ENCODE peak calls at places on chromosomes 3 and 15, in six cellular contexts. T, D, I, K, P and J are unnamed samples.

GRCh38 chr3:160129459-160130061 is 95.7 kb upstream of the C3orf80 start:
- DNase-seq in T (peak; percentile 97), D (peak; percentile 95), I (peak; percentile 81), K (peak; percentile 89), P (no peak), J (no peak)

GRCh38 chr15:70234256-70234965 is 136.7 kb upstream of the TLE3 start:
- DNase-seq in T (peak; percentile 60), D (peak; percentile 86), I (no peak), K (no peak), P (no peak), J (no peak)

GRCh38 chr3:114651555-114651954 is 357.7 kb downstream of the TIGIT start:
- DNase-seq in T (no peak), D (no peak), I (no peak), K (no peak), P (no peak), J (no peak)

GRCh38 chr3:39349080-39349479 is 19.6 kb downstream of the CCR8 start:
- DNase-seq in T (no peak), D (no peak), I (no peak), K (no peak), P (no peak), J (no peak)

GRCh38 chr3:190003730-190004129 is 117.0 kb downstream of the P3H2 start:
- DNase-seq in T (peak; percentile 75), D (peak; percentile 84), I (peak; percentile 86), K (peak; percentile 93), P (no peak), J (no peak)

GRCh38 chr3:136396916-136397315 is 146.8 kb downstream of the PCCB start:
- DNase-seq in T (peak; percentile 73), D (no peak), I (no peak), K (no peak), P (no peak), J (no peak)

GRCh38 chr15:57485869-57486268 is 105.8 kb upstream of the MYZAP start:
- DNase-seq in T (peak; percentile 83), D (peak; percentile 94), I (peak; percentile 88), K (peak; percentile 90), P (peak; percentile 79), J (no peak)

GRCh38 chr15:91678003-91678402 is 175.5 kb upstream of the SLCO3A1 start:
- DNase-seq in T (no peak), D (no peak), I (no peak), K (no peak), P (no peak), J (no peak)

GRCh38 chr3:98824256-98824655 is 61.1 kb downstream of the ST3GAL6 start:
- DNase-seq in T (no peak), D (no peak), I (no peak), K (no peak), P (no peak), J (no peak)

GRCh38 chr3:171049831-171050444 is 23.4 kb upstream of the SLC2A2 start:
- DNase-seq in T (peak; percentile 61), D (peak; percentile 79), I (peak; percentile 59), K (peak; percentile 81), P (peak; percentile 37), J (peak; percentile 19)

DNA sequence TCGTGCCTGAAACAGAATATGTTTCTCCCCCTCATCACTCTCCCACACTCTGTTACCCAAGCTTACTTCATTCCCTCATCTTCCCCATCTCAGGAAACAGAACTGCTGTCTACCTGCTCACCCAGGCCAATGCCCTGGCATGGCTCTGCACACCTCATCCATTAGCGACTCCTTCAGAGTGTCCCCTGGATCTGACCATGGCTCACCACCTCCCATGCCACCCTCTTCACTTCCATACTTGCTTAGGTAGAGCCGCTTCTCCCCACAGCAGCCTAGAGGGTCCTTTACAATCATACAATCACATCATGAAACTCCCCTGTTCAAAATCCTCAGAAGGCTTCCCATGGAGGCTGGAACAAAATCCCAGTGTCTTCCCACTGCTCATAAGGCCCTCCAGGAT is 33.9 kb upstream of the RAD18 start:
- DNase-seq in T (no peak), D (no peak), I (no peak), K (no peak), P (no peak), J (no peak)
- TF ChIP-seq CTCF in T (no peak), D (no peak), I (no peak), K (no peak), P (no peak), J (no peak)

DNA sequence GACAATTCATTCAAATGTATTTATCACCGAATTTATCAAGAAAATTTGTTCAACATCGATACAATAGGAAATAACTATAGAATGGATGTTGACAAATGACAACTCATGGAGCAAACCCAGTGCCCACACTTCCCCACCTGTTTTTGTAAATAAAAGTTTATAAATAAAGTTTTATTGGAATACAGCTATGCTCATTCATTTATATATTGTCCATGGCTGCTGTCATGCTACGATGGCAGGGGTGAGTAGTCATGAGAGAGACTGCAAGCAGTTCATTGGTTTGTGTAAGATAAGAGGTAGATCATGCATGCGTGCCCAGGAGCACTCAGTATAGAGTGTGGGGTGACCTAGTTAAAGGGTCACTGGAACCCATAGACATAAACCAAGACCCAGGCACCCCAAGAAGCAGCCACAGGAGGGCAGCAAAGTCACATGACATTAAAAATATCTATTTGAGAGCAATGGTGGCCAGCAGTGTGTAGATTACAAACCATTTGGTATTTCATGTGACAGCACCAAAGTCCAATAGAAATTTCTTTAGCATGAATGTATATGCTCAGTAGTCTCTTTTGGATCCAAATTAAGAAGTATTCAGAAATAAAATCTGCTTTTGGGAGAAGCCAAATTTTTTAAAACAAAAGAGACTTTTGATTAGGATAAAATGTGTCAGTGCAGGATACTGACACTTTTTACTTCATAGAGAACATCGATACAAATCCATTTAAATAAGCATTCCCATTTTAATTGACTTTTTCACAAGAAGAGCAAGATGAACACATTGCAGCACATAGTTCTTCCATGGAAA is 794.8 kb downstream of the MCTP2 start:
- DNase-seq in T (peak; percentile 61), D (peak; percentile 80), I (peak; percentile 32), K (peak; percentile 69), P (no peak), J (peak; percentile 53)
- TF ChIP-seq CTCF in T (peak; percentile 77), D (peak; percentile 80), I (peak; percentile 40), K (peak; percentile 75), P (peak; percentile 39), J (peak; percentile 73)

DNA sequence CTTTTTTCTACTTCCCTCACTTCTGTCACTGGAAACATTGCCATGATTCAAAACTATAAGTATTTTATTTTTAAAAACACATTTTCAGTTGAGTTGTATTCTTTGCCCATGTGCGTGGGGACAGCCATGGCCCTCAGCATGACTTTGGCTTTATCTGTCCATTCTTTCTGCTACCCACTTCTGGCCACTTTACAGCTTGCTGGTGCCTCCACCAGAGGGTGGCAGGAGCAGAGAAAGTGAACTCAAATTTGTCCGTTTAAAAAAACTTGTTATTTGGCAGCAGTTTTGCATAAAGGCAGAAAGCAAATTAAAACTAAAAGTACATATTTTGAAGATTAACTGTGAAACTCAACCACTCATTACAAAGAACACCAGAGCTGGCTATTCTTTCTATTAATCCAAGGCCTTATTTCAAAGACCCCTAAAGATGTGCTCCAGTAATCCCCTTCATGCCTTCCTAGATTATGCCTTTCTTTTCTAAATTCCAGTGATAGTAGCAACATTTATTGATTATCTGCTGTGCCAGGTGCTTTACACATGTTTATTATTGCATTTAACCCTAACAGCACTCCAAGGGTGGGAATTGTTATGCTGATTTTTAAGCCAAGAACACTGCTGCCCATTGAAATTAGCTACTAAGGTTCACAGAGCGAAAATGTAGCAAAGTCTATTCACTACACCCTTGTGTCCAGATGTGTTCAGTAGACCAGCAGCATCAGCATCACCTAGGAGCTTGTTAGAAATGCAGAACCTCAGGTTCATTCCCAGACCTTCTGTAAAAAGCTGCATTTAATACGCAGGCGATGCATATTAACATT is 134.8 kb downstream of the THRB start:
- DNase-seq in T (no peak), D (peak; percentile 38), I (no peak), K (peak; percentile 32), P (no peak), J (no peak)
- TF ChIP-seq CTCF in T (no peak), D (no peak), I (peak; percentile 26), K (peak; percentile 51), P (no peak), J (peak; percentile 26)

DNA sequence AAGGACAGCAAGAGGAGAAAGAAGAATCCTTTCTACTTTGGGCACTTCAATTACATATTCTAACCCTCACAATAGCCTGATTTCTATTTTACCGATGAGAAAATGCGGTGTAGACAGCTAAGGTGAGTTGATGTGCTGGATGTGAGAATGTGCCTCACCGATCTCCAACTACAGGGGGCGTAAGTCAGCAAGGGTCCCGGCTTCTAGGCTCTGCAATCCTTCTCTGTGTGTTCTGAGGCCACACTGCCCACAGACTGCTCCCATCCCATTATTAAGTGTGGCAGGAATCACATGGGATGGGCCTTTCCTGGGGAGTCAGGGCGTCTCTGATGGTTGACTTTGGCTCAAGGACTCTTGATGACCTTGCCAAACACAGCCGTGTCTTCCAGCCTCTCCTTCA is 23.6 kb upstream of the RPL35A start:
- DNase-seq in T (no peak), D (no peak), I (peak; percentile 20), K (no peak), P (no peak), J (no peak)
- TF ChIP-seq CTCF in T (no peak), D (no peak), I (no peak), K (peak; percentile 55), P (no peak), J (peak; percentile 28)

GRCh38 chr3:14605744-14606143 is 45.8 kb upstream of the CCDC174 start:
- DNase-seq in T (no peak), D (no peak), I (no peak), K (no peak), P (no peak), J (no peak)

GRCh38 chr3:14602804-14603644 is 48.5 kb upstream of the CCDC174 start:
- DNase-seq in T (no peak), D (no peak), I (no peak), K (peak; percentile 11), P (no peak), J (peak; percentile 15)

GRCh38 chr3:14606663-14607339 is 44.8 kb upstream of the CCDC174 start:
- DNase-seq in T (no peak), D (no peak), I (no peak), K (peak; percentile 25), P (no peak), J (no peak)

GRCh38 chr3:14605070-14605469 is 46.5 kb upstream of the CCDC174 start:
- DNase-seq in T (peak; percentile 51), D (no peak), I (peak; percentile 56), K (peak; percentile 39), P (no peak), J (no peak)

GRCh38 chr3:14608298-14608697 is 43.3 kb upstream of the CCDC174 start:
- DNase-seq in T (no peak), D (no peak), I (no peak), K (peak; percentile 17), P (no peak), J (no peak)
- TF ChIP-seq CTCF in T (no peak), D (no peak), I (peak; percentile 21), K (peak; percentile 33), P (no peak), J (no peak)